ENCODE peak calls at places on chromosomes 6 and 20, in eight cellular contexts. U, Y, C, O, M, A, K and W are unnamed samples. For H3K9me3, the result is how much of the 10 kb centered on the place peaks cover.

GRCh38 chr6:168149015-168149414 is 70.0 kb upstream of the FRMD1 start:
- DNase-seq in C (no peak), K (no peak), U (no peak), O (no peak), M (no peak), Y (no peak), A (no peak), W (no peak)

GRCh38 chr6:100881707-100882040 is 545 bp upstream of the ASCC3 start:
- DNase-seq in A (no peak), C (no peak), U (no peak), M (no peak), K (peak), Y (no peak), O (no peak), W (peak)

GRCh38 chr6:41529970-41530369 is 16.2 kb upstream of the FOXP4 start:
- DNase-seq in K (no peak), Y (no peak), U (no peak), M (no peak), C (no peak), O (no peak), A (no peak), W (no peak)

GRCh38 chr6:148807784-148808183 is 61.0 kb downstream of the UST start:
- DNase-seq in K (no peak), A (no peak), O (no peak), C (no peak), M (no peak), U (no peak), Y (no peak), W (no peak)

GRCh38 chr20:18288748-18289705 is 700 bp downstream of the ZNF133 start:
- DNase-seq in U (peak), O (no peak), A (no peak), M (peak), K (peak), Y (peak), C (peak), W (no peak)

GRCh38 chr6:122789862-122790739 is 1.0 kb downstream of the SMPDL3A start:
- DNase-seq in C (no peak), Y (peak), K (peak), A (no peak), U (peak), O (no peak), M (peak), W (peak)

GRCh38 chr20:10519361-10520048 is 84.4 kb downstream of the SLX4IP start:
- DNase-seq in Y (no peak), K (peak), O (peak), M (no peak), A (peak), U (no peak), C (no peak), W (no peak)

GRCh38 chr20:62114894-62115293 is 7.4 kb upstream of the LSM14B start:
- DNase-seq in C (no peak), A (no peak), O (no peak), M (no peak), Y (no peak), U (no peak), K (no peak), W (no peak)

GRCh38 chr6:41153451-41153850 is 696 bp downstream of the TREML1 start:
- DNase-seq in Y (no peak), K (no peak), A (no peak), O (no peak), C (no peak), M (no peak), U (no peak), W (no peak)

GRCh38 chr6:14743465-14744211 is 502.2 kb upstream of the JARID2 start:
- DNase-seq in C (peak), Y (peak), A (no peak), U (peak), K (peak), O (no peak), M (peak), W (no peak)

GRCh38 chr20:43409041-43409913 is 48.4 kb upstream of the SRSF6 start:
- DNase-seq in K (peak), O (peak), M (no peak), A (no peak), U (no peak), C (peak), Y (no peak), W (no peak)

GRCh38 chr6:158924499-158925455 is 75.2 kb downstream of the RSPH3 start:
- DNase-seq in M (no peak), Y (no peak), K (no peak), U (no peak), O (no peak), A (no peak), C (no peak), W (no peak)

GRCh38 chr20:35171753-35172433 is at the start of gene PROCR:
- DNase-seq in U (peak), A (peak), C (peak), M (peak), O (no peak), Y (peak), K (peak), W (no peak)

GRCh38 chr6:154039231-154039842 is at the start of gene OPRM1:
- DNase-seq in K (peak), A (no peak), O (no peak), U (peak), C (peak), Y (no peak), M (no peak), W (peak)

GRCh38 chr6:114080891-114081510 is 110.1 kb upstream of the HDAC2 start:
- DNase-seq in Y (no peak), O (no peak), K (peak), U (no peak), M (no peak), C (peak), A (no peak), W (no peak)

GRCh38 chr6:22362361-22362760 is 65.5 kb upstream of the PRL start:
- DNase-seq in A (no peak), O (no peak), Y (no peak), U (no peak), M (no peak), K (no peak), C (no peak), W (no peak)

DNA sequence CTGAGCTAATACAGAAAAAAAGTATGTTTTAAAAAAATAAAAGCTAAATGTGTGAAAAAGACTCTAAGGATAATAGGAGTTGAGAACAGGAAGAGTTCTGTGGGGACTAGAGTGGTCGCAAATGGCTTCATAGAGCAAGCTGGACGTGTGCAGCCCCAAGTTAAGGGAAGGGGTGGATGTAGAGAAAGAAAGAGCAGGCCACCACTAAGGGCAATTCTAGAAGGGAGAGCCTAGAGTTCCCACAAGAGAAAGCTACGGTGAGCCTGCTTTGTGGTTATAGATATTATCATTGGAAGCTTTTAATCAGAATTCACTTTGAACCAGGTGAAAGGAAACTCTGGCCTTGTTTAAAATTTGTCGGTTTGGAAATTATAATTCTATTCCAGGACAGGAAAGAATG is 101.6 kb downstream of the HIVEP2 start:
- DNase-seq in K (no peak), U (no peak), Y (no peak), A (no peak), O (no peak), M (no peak), C (no peak), W (no peak)
- H3K27ac ChIP-seq in K (peak), U (peak), Y (peak), A (peak), O (peak), M (peak), C (no peak), W (peak)

GRCh38 chr6:38612386-38612965 is 27.3 kb downstream of the BTBD9 start:
- DNase-seq in O (no peak), Y (no peak), A (no peak), C (peak), M (no peak), U (no peak), K (peak), W (no peak)

GRCh38 chr6:38604700-38605099 is 35.0 kb downstream of the BTBD9 start:
- DNase-seq in Y (no peak), C (peak), K (no peak), O (no peak), M (no peak), A (no peak), U (no peak), W (no peak)

DNA sequence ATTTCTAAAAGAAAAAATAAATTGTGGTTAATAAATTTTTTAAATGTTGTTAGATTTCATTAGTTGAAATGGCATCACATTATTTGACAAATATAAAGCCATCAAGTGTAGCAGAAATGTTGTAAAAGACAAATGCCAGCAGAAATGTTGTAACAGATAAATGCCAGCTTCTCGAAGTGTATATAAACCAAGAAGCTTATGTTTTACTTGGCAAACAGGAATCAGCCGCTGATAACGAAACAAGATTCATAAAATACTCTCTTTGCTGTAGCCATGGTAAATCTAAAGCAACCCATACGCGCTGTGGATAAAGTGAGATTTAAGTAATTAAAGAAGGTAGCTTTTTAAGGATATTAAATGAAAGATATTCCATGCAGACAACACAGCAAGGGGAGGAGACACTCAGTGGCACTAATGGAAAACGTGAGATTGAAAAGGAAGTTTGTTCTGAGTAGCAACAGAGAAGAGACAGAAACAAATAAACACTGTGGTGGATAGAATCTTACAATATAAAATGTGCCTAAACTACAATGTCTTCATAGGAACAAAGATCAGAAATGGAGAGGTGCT is 29.6 kb downstream of the BTBD9 start:
- DNase-seq in U (no peak), K (no peak), O (no peak), Y (no peak), C (peak), A (no peak), M (no peak), W (no peak)
- H3K4me3 ChIP-seq in U (no peak), K (no peak), O (no peak), Y (no peak), C (no peak), A (no peak), M (no peak), W (no peak)

DNA sequence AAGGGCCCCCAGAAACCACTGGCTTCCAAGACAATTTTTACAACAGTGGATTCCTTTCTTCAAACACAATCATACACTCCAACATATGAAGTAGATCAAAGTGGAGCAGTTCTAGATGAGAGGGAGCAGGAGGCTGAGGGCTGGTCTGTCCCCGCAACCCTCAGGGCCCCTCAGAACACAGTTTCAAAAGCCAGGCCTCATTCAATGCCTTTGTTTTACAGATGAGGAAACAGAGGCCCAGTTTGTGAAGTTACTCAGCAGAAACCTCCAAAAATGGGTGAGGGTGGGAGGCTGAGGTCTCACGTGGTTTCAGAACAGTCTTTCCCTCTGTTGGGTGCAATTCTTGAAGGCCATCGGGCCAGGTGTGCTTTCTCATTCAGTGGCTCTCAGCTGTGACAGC is 134.9 kb downstream of the SCML4 start:
- DNase-seq in Y (no peak), C (no peak), K (no peak), M (no peak), O (no peak), U (no peak), A (no peak), W (no peak)
- H3K9me3 ChIP-seq in Y (under half), C (under half), K (under half), M (under half), O (under half), U (under half), A (under half), W (under half)

GRCh38 chr6:44560458-44561061 is 173.1 kb downstream of the CDC5L start:
- DNase-seq in C (no peak), O (no peak), M (no peak), K (no peak), U (no peak), A (no peak), Y (no peak), W (no peak)
- H3K27ac ChIP-seq in C (no peak), O (no peak), M (no peak), K (no peak), U (no peak), A (no peak), Y (no peak), W (no peak)

GRCh38 chr6:74362391-74362790 is 666.4 kb downstream of the CD109 start:
- DNase-seq in C (no peak), K (peak), A (no peak), M (no peak), Y (no peak), O (no peak), U (no peak), W (no peak)

GRCh38 chr6:74356385-74356784 is 660.4 kb downstream of the CD109 start:
- DNase-seq in K (peak), C (no peak), O (no peak), A (no peak), Y (peak), U (no peak), M (no peak), W (no peak)

GRCh38 chr6:74357329-74357728 is 661.3 kb downstream of the CD109 start:
- DNase-seq in U (no peak), K (peak), O (no peak), M (no peak), C (peak), A (no peak), Y (no peak), W (no peak)
- H3K4me3 ChIP-seq in U (no peak), K (peak), O (no peak), M (no peak), C (no peak), A (no peak), Y (no peak), W (no peak)

GRCh38 chr20:39756828-39757227 is 794.7 kb downstream of the DHX35 start:
- DNase-seq in A (no peak), M (no peak), O (no peak), K (no peak), Y (no peak), U (no peak), C (no peak), W (no peak)
- H3K9me3 ChIP-seq in A (under half), M (under half), O (under half), K (under half), Y (under half), U (under half), C (under half), W (under half)

GRCh38 chr6:139676718-139677117 is 302.3 kb upstream of the CITED2 start:
- DNase-seq in U (no peak), O (no peak), M (no peak), C (no peak), A (no peak), K (no peak), Y (no peak), W (no peak)

GRCh38 chr6:139680819-139681218 is 306.4 kb upstream of the CITED2 start:
- DNase-seq in C (no peak), Y (no peak), U (no peak), O (no peak), K (no peak), A (no peak), M (no peak), W (no peak)

GRCh38 chr6:139679516-139680179 is 305.2 kb upstream of the CITED2 start:
- DNase-seq in A (no peak), M (no peak), U (no peak), K (peak), O (no peak), C (peak), Y (no peak), W (no peak)
- H3K27ac ChIP-seq in A (no peak), M (no peak), U (no peak), K (peak), O (no peak), C (peak), Y (peak), W (no peak)

GRCh38 chr6:39228111-39228971 is 934 bp downstream of the KCNK5 start:
- DNase-seq in O (no peak), K (no peak), A (no peak), M (peak), U (no peak), Y (no peak), C (no peak), W (no peak)

GRCh38 chr6:39227476-39227875 is 1.8 kb downstream of the KCNK5 start:
- DNase-seq in C (no peak), O (no peak), K (no peak), M (no peak), Y (no peak), A (no peak), U (no peak), W (no peak)

GRCh38 chr6:39225543-39225942 is 3.7 kb downstream of the KCNK5 start:
- DNase-seq in K (no peak), C (no peak), U (no peak), O (no peak), M (no peak), Y (no peak), A (no peak), W (no peak)

GRCh38 chr6:39225946-39226437 is 3.3 kb downstream of the KCNK5 start:
- DNase-seq in K (no peak), A (peak), C (no peak), O (peak), M (peak), U (no peak), Y (no peak), W (no peak)

GRCh38 chr6:39226606-39227300 is 2.5 kb downstream of the KCNK5 start:
- DNase-seq in M (no peak), U (no peak), K (no peak), Y (no peak), A (no peak), C (no peak), O (no peak), W (no peak)
- H3K4me3 ChIP-seq in M (peak), U (no peak), K (no peak), Y (no peak), A (peak), C (no peak), O (peak), W (peak)